ENCODE peak calls at places on chromosomes 13 and 19, in seven cellular contexts. Y is IMR-90, J is GM12865, O is right atrium auricular region, T is neural progenitor cell, P is heart left ventricle, I is hepatocyte. E is an unnamed sample.

GRCh38 chr13:114077938-114078335 is 54.5 kb downstream of the RASA3 start:
- DNase-seq in Y (peak), J (no peak), O (no peak), T (peak), P (peak), I (peak), E (no peak)

GRCh38 chr13:98873377-98874028 is 104.4 kb downstream of the DOCK9 start:
- DNase-seq in Y (no peak), J (no peak), O (no peak), T (no peak), P (no peak), I (no peak), E (no peak)

GRCh38 chr13:24187185-24187584 is 26.7 kb downstream of the SPATA13 start:
- DNase-seq in Y (peak), J (no peak), O (no peak), T (no peak), P (no peak), I (peak), E (peak)

GRCh38 chr19:12527034-12527836 is 24.0 kb downstream of the ZNF564 start:
- DNase-seq in Y (peak), J (peak), O (no peak), T (peak), P (no peak), I (peak), E (peak)

GRCh38 chr13:27425151-27425917 is 915 bp downstream of the GTF3A start:
- DNase-seq in Y (no peak), J (peak), O (no peak), T (no peak), P (no peak), I (no peak), E (peak)

GRCh38 chr13:44837250-44837649 is 152.0 kb downstream of the NUFIP1 start:
- DNase-seq in Y (peak), J (no peak), O (no peak), T (no peak), P (no peak), I (no peak), E (no peak)

GRCh38 chr13:94705081-94705751 is 7.1 kb downstream of the SOX21 start:
- DNase-seq in Y (no peak), J (no peak), O (no peak), T (peak), P (no peak), I (no peak), E (no peak)

GRCh38 chr19:23118400-23118799 is 1.6 kb downstream of the ZNF730 start:
- DNase-seq in Y (no peak), J (no peak), O (no peak), T (peak), P (no peak), I (no peak), E (no peak)

GRCh38 chr19:16232568-16232967 is 34.9 kb downstream of the AP1M1 start:
- DNase-seq in Y (no peak), J (no peak), O (no peak), T (no peak), P (no peak), I (no peak), E (no peak)

GRCh38 chr13:109204252-109204651 is 574.8 kb downstream of the MYO16 start:
- DNase-seq in Y (no peak), J (no peak), O (no peak), T (no peak), P (no peak), I (no peak), E (no peak)

GRCh38 chr19:57560049-57560491 is 407 bp upstream of the ZNF550 start:
- DNase-seq in Y (peak), J (no peak), O (no peak), T (no peak), P (peak), I (no peak), E (peak)
- H3K4me3 ChIP-seq in Y (peak), J (no peak), O (peak), T (peak), P (peak), I (no peak), E (peak)

DNA sequence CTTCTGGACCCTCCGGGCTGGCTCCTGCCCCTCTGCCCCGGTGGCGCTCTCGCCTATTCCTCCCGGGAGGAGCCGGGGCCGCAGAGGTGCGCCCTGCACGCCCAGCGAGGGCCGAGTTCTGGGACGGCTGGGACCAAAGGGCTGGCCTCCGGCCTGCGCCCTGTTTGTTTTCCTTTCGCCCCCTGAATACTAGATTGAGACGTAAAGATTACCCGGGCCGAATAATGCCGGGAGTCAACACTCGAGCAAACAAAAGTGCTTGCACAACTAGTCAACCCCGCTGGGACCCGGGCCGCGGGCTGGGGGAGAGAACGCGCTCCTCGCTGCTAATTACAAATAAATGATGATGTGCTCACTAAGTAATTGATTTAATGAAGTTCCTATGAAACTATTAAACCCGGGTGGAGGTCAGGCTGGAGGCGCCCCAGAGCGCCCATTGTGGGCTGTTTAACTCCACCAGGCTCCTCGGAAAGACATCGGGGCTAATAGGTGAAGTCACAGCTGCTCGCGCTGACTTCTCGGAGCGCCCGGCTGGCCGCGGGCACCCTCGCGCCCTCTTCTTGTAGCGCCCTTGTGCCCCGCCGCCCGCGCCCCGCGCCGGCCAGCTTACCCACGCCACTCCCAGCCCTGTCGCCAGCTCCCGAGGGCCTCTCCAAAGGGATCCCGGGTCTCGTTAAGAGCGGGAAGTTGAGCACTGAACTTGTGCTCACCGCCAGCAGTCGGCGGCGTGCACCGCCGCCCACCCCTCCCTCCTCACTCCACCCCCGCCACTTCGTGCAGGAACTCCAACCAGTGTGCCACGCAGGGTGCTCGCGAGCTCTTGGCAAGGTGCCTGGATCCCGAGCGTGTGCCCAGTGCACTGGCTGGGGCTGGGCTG is 14.9 kb downstream of the ZIC5 start:
- DNase-seq in Y (no peak), J (no peak), O (no peak), T (peak), P (no peak), I (no peak), E (peak)
- H3K4me3 ChIP-seq in Y (no peak), J (no peak), O (no peak), T (peak), P (peak), I (no peak), E (peak)

GRCh38 chr13:67078062-67078461 is 152.1 kb downstream of the PCDH9 start:
- DNase-seq in Y (no peak), J (no peak), O (no peak), T (no peak), P (no peak), I (no peak), E (no peak)

GRCh38 chr13:67076378-67076777 is 153.8 kb downstream of the PCDH9 start:
- DNase-seq in Y (peak), J (no peak), O (no peak), T (no peak), P (no peak), I (no peak), E (no peak)

GRCh38 chr13:67071918-67072598 is 158.1 kb downstream of the PCDH9 start:
- DNase-seq in Y (no peak), J (no peak), O (no peak), T (no peak), P (no peak), I (no peak), E (no peak)

GRCh38 chr13:67077132-67077531 is 153.0 kb downstream of the PCDH9 start:
- DNase-seq in Y (no peak), J (no peak), O (no peak), T (no peak), P (no peak), I (no peak), E (no peak)

DNA sequence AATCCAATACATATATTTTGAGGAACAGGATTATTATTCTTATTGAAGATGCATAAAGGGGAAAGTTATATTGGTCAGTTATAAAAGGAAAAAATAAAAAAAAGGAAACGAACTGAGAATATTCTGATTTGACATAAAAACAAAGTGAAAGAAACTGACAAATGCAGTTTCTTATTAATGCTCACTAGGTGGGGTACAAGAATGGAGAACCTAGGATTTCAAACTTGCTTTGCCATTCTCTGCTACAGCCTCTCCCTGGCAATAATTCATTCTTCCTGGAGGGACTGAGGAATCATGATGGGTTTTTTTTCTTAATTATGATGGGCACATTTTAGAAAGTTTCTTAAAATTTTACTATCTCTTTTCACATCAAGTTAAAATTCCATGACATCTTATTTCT is 154.9 kb downstream of the PCDH9 start:
- DNase-seq in Y (peak), J (no peak), O (no peak), T (no peak), P (no peak), I (no peak), E (no peak)
- H3K4me3 ChIP-seq in Y (no peak), J (no peak), O (no peak), T (no peak), P (peak), I (no peak), E (no peak)

DNA sequence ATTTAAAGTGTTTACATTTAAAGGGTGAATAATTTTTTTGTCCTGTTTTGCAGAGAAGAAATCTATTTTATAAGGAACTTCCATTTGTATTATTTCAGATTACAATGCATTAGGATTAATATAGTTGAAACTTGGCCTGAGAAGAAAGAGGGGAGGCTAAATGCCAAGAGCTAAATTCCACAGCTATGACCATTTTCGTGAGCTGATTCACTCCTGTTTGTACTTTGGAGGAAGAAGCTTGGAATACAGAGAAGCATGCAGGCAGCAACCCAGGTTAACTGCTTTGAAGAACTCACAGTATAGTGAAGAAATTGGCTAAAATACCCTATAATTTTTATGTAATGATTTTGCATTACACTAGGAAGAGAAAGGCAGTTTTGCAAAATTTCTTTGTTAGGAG is 309.4 kb upstream of the KLF12 start:
- DNase-seq in Y (peak), J (no peak), O (no peak), T (no peak), P (no peak), I (no peak), E (no peak)
- H3K4me3 ChIP-seq in Y (no peak), J (no peak), O (no peak), T (no peak), P (no peak), I (no peak), E (no peak)

GRCh38 chr19:10624585-10624984 is 768 bp upstream of the SLC44A2 start:
- DNase-seq in Y (no peak), J (no peak), O (no peak), T (no peak), P (no peak), I (no peak), E (no peak)
- H3K4me3 ChIP-seq in Y (no peak), J (no peak), O (no peak), T (peak), P (peak), I (no peak), E (no peak)

DNA sequence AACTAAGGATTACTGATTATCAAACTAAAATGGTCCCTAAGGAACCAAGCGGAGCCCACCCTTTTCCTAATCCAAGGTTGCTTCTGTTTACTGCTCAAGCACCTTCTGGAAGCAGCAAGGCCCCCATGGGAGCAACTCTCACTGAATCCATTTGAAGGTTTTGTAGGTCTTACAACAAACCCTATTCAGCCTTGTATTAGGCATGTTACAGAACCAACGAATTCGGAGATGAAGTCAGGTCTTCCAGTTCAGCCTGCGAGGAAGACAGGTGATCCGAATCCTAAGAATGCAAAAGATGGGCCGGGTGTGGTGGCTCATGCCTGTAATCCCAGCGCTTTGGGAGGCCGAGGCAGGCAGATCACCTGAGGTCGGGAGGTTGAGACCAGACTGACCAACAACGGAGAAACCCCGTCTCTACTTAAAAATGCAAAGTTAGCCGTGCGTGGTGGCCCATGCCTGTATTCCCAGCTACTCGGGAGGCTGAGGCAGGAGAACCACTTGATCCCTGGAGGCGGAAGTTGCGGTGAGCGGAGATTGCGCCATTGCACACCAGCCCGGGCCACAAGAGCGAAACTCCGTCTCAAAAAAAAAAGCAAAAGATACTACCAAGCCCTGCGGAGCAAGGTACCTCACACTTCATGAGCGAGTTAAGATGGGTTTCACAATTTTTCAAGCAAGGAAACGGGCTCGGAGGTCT is 744 bp downstream of the ZAR1L start:
- DNase-seq in Y (no peak), J (no peak), O (no peak), T (no peak), P (peak), I (no peak), E (no peak)
- H3K4me3 ChIP-seq in Y (no peak), J (peak), O (no peak), T (no peak), P (peak), I (no peak), E (peak)

GRCh38 chr19:1243768-1244692 is 2.5 kb downstream of the ATP5F1D start:
- DNase-seq in Y (peak), J (peak), O (peak), T (peak), P (peak), I (peak), E (peak)

GRCh38 chr19:1245884-1246816 is 2.2 kb upstream of the MIDN start:
- DNase-seq in Y (no peak), J (no peak), O (peak), T (peak), P (peak), I (peak), E (no peak)

GRCh38 chr19:1245468-1245867 is 2.9 kb upstream of the MIDN start:
- DNase-seq in Y (no peak), J (no peak), O (no peak), T (no peak), P (no peak), I (no peak), E (no peak)

GRCh38 chr19:1247747-1248453 is 483 bp upstream of the MIDN start:
- DNase-seq in Y (peak), J (peak), O (peak), T (peak), P (peak), I (peak), E (peak)

GRCh38 chr19:1244693-1245451 is 3.3 kb downstream of the ATP5F1D start:
- DNase-seq in Y (no peak), J (peak), O (no peak), T (no peak), P (peak), I (peak), E (no peak)
- H3K4me3 ChIP-seq in Y (no peak), J (peak), O (peak), T (no peak), P (no peak), I (no peak), E (peak)

GRCh38 chr19:49301165-49301865 is 23.7 kb downstream of the SLC6A16 start:
- DNase-seq in Y (peak), J (peak), O (peak), T (peak), P (peak), I (peak), E (peak)
- H3K4me3 ChIP-seq in Y (peak), J (peak), O (no peak), T (no peak), P (peak), I (no peak), E (peak)

DNA sequence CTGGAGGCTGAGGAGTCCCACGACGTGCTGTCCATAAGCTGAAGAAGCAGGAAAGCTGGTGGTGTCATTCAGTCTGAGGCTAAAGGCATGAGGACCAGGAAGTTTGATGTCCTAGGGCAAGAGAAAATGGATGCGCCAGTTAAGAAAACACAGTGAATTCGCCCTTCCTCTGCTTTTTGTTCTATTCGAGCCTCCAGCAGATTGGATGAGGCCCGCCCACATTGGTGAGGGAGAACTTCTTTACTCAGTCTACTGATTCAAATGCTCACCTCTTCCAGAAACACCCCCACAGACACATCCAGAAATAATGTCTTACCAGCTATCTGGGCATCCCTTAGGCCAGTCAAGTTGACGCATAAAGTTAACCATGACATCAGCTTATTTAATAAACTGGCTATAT is 7.5 kb upstream of the TTYH1 start:
- DNase-seq in Y (no peak), J (no peak), O (no peak), T (no peak), P (no peak), I (no peak), E (no peak)
- H3K4me3 ChIP-seq in Y (no peak), J (no peak), O (no peak), T (no peak), P (no peak), I (no peak), E (no peak)

GRCh38 chr19:18606281-18607221 is at the start of gene CRLF1:
- DNase-seq in Y (no peak), J (no peak), O (no peak), T (peak), P (no peak), I (no peak), E (no peak)
- H3K4me3 ChIP-seq in Y (peak), J (no peak), O (peak), T (peak), P (peak), I (no peak), E (peak)

E was measured in A673.